ENCODE peak calls at places on chromosomes 7 and 10, in four cellular contexts. Q is WTC11, P is HepG2, R is SK-N-SH. U is an unnamed sample.

GRCh38 chr7:55570939-55571338 is 1.4 kb downstream of the VOPP1 start:
- DNase-seq in P (peak; percentile 16), R (no peak), Q (no peak), U (no peak)

GRCh38 chr7:22219036-22219435 is 137.9 kb downstream of the RAPGEF5 start:
- DNase-seq in P (no peak), R (no peak), Q (no peak), U (no peak)

GRCh38 chr10:58094985-58095718 is 172.5 kb downstream of the IPMK start:
- DNase-seq in R (no peak), P (no peak), Q (no peak), U (no peak)

GRCh38 chr10:125883198-125883597 is 2.1 kb upstream of the DHX32 start:
- DNase-seq in R (no peak), Q (no peak), P (no peak), U (no peak)

GRCh38 chr10:124725791-124726190 is 18.4 kb downstream of the FAM53B start:
- DNase-seq in R (no peak), Q (no peak), P (no peak), U (no peak)

GRCh38 chr7:45007106-45007505 is 7.1 kb downstream of the CCM2 start:
- DNase-seq in Q (no peak), R (no peak), P (no peak), U (no peak)

GRCh38 chr10:102682441-102682840 is 31.8 kb downstream of the ARL3 start:
- DNase-seq in R (no peak), Q (no peak), P (no peak), U (no peak)

GRCh38 chr7:97078023-97078988 is 39.2 kb upstream of the SDHAF3 start:
- DNase-seq in P (no peak), R (no peak), Q (no peak), U (no peak)

GRCh38 chr10:28624351-28624750 is 53.0 kb upstream of the BAMBI start:
- DNase-seq in Q (no peak), P (no peak), R (no peak), U (no peak)

GRCh38 chr10:83816942-83817341 is 322.4 kb upstream of the GHITM start:
- DNase-seq in Q (no peak), P (no peak), R (no peak), U (no peak)

GRCh38 chr10:131546086-131546810 is 234.7 kb upstream of the TCERG1L start:
- DNase-seq in R (no peak), Q (no peak), P (no peak), U (no peak)

GRCh38 chr7:132773527-132773956 is 197.3 kb upstream of the PLXNA4 start:
- DNase-seq in P (no peak), R (no peak), Q (no peak), U (no peak)

GRCh38 chr7:104982773-104983619 is 31.0 kb upstream of the KMT2E start:
- DNase-seq in Q (no peak), R (no peak), P (no peak), U (no peak)

GRCh38 chr7:75945297-75946168 is 30.6 kb downstream of the POR start:
- DNase-seq in P (peak; percentile 78), Q (no peak), R (no peak), U (peak; percentile 56)

GRCh38 chr10:88897019-88897853 is 17.2 kb downstream of the STAMBPL1 start:
- DNase-seq in R (no peak), P (peak; percentile 44), Q (no peak), U (no peak)

GRCh38 chr7:88309845-88310244 is 3.2 kb upstream of the STEAP4 start:
- DNase-seq in Q (no peak), R (no peak), P (no peak), U (no peak)

GRCh38 chr7:36653011-36653670 is 71.2 kb downstream of the AOAH start:
- DNase-seq in P (no peak), R (no peak), Q (no peak), U (no peak)

GRCh38 chr7:147861058-147861716 is 729.4 kb upstream of the C7orf33 start:
- DNase-seq in P (no peak), Q (no peak), R (no peak), U (no peak)

GRCh38 chr10:47402681-47403301 is 18.7 kb upstream of the ZNF488 start:
- DNase-seq in Q (peak; percentile 38), P (peak; percentile 70), R (no peak), U (no peak)

GRCh38 chr7:151520419-151521229 is 929 bp upstream of the RHEB start:
- DNase-seq in P (no peak), Q (peak; percentile 56), R (peak; percentile 76), U (no peak)

GRCh38 chr7:29480456-29480855 is 83.2 kb upstream of the PRR15 start:
- DNase-seq in P (no peak), Q (no peak), R (no peak), U (no peak)
- TF ChIP-seq FOXJ3 in P (no peak), Q (no peak), R (no peak), U (no peak)

GRCh38 chr7:46775020-46775419 is 806.9 kb downstream of the TNS3 start:
- DNase-seq in P (no peak), R (no peak), Q (no peak), U (no peak)
- TF ChIP-seq FOXJ3 in P (no peak), R (no peak), Q (no peak), U (no peak)

GRCh38 chr10:74083304-74083703 is 67.3 kb downstream of the AP3M1 start:
- DNase-seq in R (no peak), P (no peak), Q (no peak), U (no peak)
- TF ChIP-seq FOXJ3 in R (no peak), P (no peak), Q (no peak), U (no peak)

GRCh38 chr10:133355991-133356390 is 1.8 kb downstream of the FUOM start:
- DNase-seq in P (no peak), R (no peak), Q (no peak), U (no peak)
- TF ChIP-seq FOXJ3 in P (no peak), R (no peak), Q (no peak), U (no peak)

U was measured in K562.